ENCODE peak calls at places on chromosomes 5 and 9, in eight cellular contexts. One of them, this sample, is unnamed.

GRCh38 chr5:102554092-102554491 is 55.3 kb upstream of the SLCO6A1 start:
- DNase-seq in stromal cell of bone marrow: no peak
- DNase-seq in NCI-H2081: no peak
- DNase-seq in WTC11: no peak
- DNase-seq in fibroblast of mammary gland: no peak
- DNase-seq in activated T-cell treated with anti-CD3 and anti-CD28 coated beads, Interleukin-2, amount 50 U/mL, for 48 hours: no peak
- DNase-seq in CD4-positive, alpha-beta T cell: no peak
- DNase-seq in NCI-H460: no peak
- DNase-seq in this sample: peak

GRCh38 chr5:139141841-139142240 is 56.3 kb downstream of the SIL1 start:
- DNase-seq in fibroblast of mammary gland: peak
- DNase-seq in NCI-H2081: no peak
- DNase-seq in WTC11: no peak
- DNase-seq in CD4-positive, alpha-beta T cell: no peak
- DNase-seq in activated T-cell treated with anti-CD3 and anti-CD28 coated beads, Interleukin-2, amount 50 U/mL, for 48 hours: no peak
- DNase-seq in stromal cell of bone marrow: peak
- DNase-seq in NCI-H460: no peak
- DNase-seq in this sample: peak

GRCh38 chr5:43270686-43271085 is 42.5 kb downstream of the HMGCS1 start:
- DNase-seq in WTC11: no peak
- DNase-seq in stromal cell of bone marrow: no peak
- DNase-seq in NCI-H2081: no peak
- DNase-seq in NCI-H460: no peak
- DNase-seq in activated T-cell treated with anti-CD3 and anti-CD28 coated beads, Interleukin-2, amount 50 U/mL, for 48 hours: no peak
- DNase-seq in fibroblast of mammary gland: no peak
- DNase-seq in CD4-positive, alpha-beta T cell: no peak
- DNase-seq in this sample: no peak

GRCh38 chr5:139417214-139417613 is 13.3 kb upstream of the SPATA24 start:
- DNase-seq in WTC11: no peak
- DNase-seq in stromal cell of bone marrow: no peak
- DNase-seq in NCI-H460: no peak
- DNase-seq in CD4-positive, alpha-beta T cell: no peak
- DNase-seq in fibroblast of mammary gland: no peak
- DNase-seq in NCI-H2081: no peak
- DNase-seq in activated T-cell treated with anti-CD3 and anti-CD28 coated beads, Interleukin-2, amount 50 U/mL, for 48 hours: no peak
- DNase-seq in this sample: peak

GRCh38 chr9:2053883-2054845 is 39.0 kb downstream of the SMARCA2 start:
- DNase-seq in activated T-cell treated with anti-CD3 and anti-CD28 coated beads, Interleukin-2, amount 50 U/mL, for 48 hours: peak
- DNase-seq in NCI-H460: no peak
- DNase-seq in NCI-H2081: no peak
- DNase-seq in stromal cell of bone marrow: peak
- DNase-seq in CD4-positive, alpha-beta T cell: peak
- DNase-seq in fibroblast of mammary gland: peak
- DNase-seq in WTC11: no peak
- DNase-seq in this sample: no peak

GRCh38 chr5:142571921-142572320 is 114.0 kb downstream of the FGF1 start:
- DNase-seq in NCI-H2081: no peak
- DNase-seq in stromal cell of bone marrow: no peak
- DNase-seq in fibroblast of mammary gland: no peak
- DNase-seq in NCI-H460: no peak
- DNase-seq in CD4-positive, alpha-beta T cell: no peak
- DNase-seq in WTC11: no peak
- DNase-seq in activated T-cell treated with anti-CD3 and anti-CD28 coated beads, Interleukin-2, amount 50 U/mL, for 48 hours: no peak
- DNase-seq in this sample: no peak

GRCh38 chr5:66757219-66757833 is 161.1 kb downstream of the MAST4 start:
- DNase-seq in NCI-H2081: peak
- DNase-seq in activated T-cell treated with anti-CD3 and anti-CD28 coated beads, Interleukin-2, amount 50 U/mL, for 48 hours: peak
- DNase-seq in CD4-positive, alpha-beta T cell: no peak
- DNase-seq in WTC11: peak
- DNase-seq in stromal cell of bone marrow: peak
- DNase-seq in fibroblast of mammary gland: peak
- DNase-seq in NCI-H460: peak
- DNase-seq in this sample: peak

GRCh38 chr5:66896207-66896606 is 300.0 kb downstream of the MAST4 start:
- DNase-seq in NCI-H2081: no peak
- DNase-seq in CD4-positive, alpha-beta T cell: no peak
- DNase-seq in fibroblast of mammary gland: no peak
- DNase-seq in stromal cell of bone marrow: no peak
- DNase-seq in WTC11: no peak
- DNase-seq in NCI-H460: no peak
- DNase-seq in activated T-cell treated with anti-CD3 and anti-CD28 coated beads, Interleukin-2, amount 50 U/mL, for 48 hours: no peak
- DNase-seq in this sample: no peak

GRCh38 chr9:135244751-135245221 is 157.3 kb downstream of the OLFM1 start:
- DNase-seq in stromal cell of bone marrow: no peak
- DNase-seq in NCI-H2081: no peak
- DNase-seq in activated T-cell treated with anti-CD3 and anti-CD28 coated beads, Interleukin-2, amount 50 U/mL, for 48 hours: no peak
- DNase-seq in WTC11: no peak
- DNase-seq in NCI-H460: no peak
- DNase-seq in CD4-positive, alpha-beta T cell: no peak
- DNase-seq in fibroblast of mammary gland: no peak
- DNase-seq in this sample: no peak

GRCh38 chr5:82147860-82148573 is 130.1 kb downstream of the RPS23 start:
- DNase-seq in NCI-H460: no peak
- DNase-seq in CD4-positive, alpha-beta T cell: no peak
- DNase-seq in stromal cell of bone marrow: no peak
- DNase-seq in activated T-cell treated with anti-CD3 and anti-CD28 coated beads, Interleukin-2, amount 50 U/mL, for 48 hours: no peak
- DNase-seq in fibroblast of mammary gland: peak
- DNase-seq in NCI-H2081: no peak
- DNase-seq in WTC11: no peak
- DNase-seq in this sample: peak

GRCh38 chr9:113608082-113608685 is 144.7 kb downstream of the RGS3 start:
- DNase-seq in WTC11: no peak
- DNase-seq in activated T-cell treated with anti-CD3 and anti-CD28 coated beads, Interleukin-2, amount 50 U/mL, for 48 hours: no peak
- DNase-seq in CD4-positive, alpha-beta T cell: no peak
- DNase-seq in fibroblast of mammary gland: no peak
- DNase-seq in stromal cell of bone marrow: no peak
- DNase-seq in NCI-H460: no peak
- DNase-seq in NCI-H2081: no peak
- DNase-seq in this sample: peak

GRCh38 chr5:167754501-167754941 is 536.9 kb upstream of the WWC1 start:
- DNase-seq in stromal cell of bone marrow: no peak
- DNase-seq in CD4-positive, alpha-beta T cell: no peak
- DNase-seq in NCI-H2081: no peak
- DNase-seq in NCI-H460: no peak
- DNase-seq in activated T-cell treated with anti-CD3 and anti-CD28 coated beads, Interleukin-2, amount 50 U/mL, for 48 hours: no peak
- DNase-seq in WTC11: no peak
- DNase-seq in fibroblast of mammary gland: no peak
- DNase-seq in this sample: peak

GRCh38 chr9:2158111-2158610 is 143.0 kb downstream of the SMARCA2 start:
- DNase-seq in NCI-H460: peak
- DNase-seq in CD4-positive, alpha-beta T cell: no peak
- DNase-seq in activated T-cell treated with anti-CD3 and anti-CD28 coated beads, Interleukin-2, amount 50 U/mL, for 48 hours: peak
- DNase-seq in WTC11: peak
- DNase-seq in NCI-H2081: peak
- DNase-seq in fibroblast of mammary gland: peak
- DNase-seq in stromal cell of bone marrow: peak
- DNase-seq in this sample: peak

This sample was measured in choroid plexus epithelial cell.